ENCODE peak calls at places on chromosomes 5 and 9, in five cellular contexts. L, C, Q, D and S are unnamed samples.

GRCh38 chr5:674630-675011 is 18.5 kb downstream of the TPPP start:
- DNase-seq in L (no peak), C (no peak), Q (peak), D (no peak), S (no peak)

GRCh38 chr5:40570408-40571129 is 109.1 kb upstream of the PTGER4 start:
- DNase-seq in L (peak), C (peak), Q (no peak), D (no peak), S (no peak)

GRCh38 chr9:129773262-129774048 is 20.6 kb upstream of the PTGES start:
- DNase-seq in L (no peak), C (peak), Q (no peak), D (no peak), S (no peak)

GRCh38 chr5:155883966-155884555 is 442.9 kb upstream of the SGCD start:
- DNase-seq in L (no peak), C (no peak), Q (no peak), D (no peak), S (no peak)

GRCh38 chr9:89183146-89183545 is 4.5 kb upstream of the SHC3 start:
- DNase-seq in L (no peak), C (no peak), Q (no peak), D (no peak), S (no peak)

GRCh38 chr5:109563692-109564091 is 126.0 kb upstream of the MAN2A1 start:
- DNase-seq in L (no peak), C (no peak), Q (no peak), D (no peak), S (no peak)

GRCh38 chr9:35570709-35571108 is 34.4 kb upstream of the TESK1 start:
- DNase-seq in L (no peak), C (no peak), Q (no peak), D (peak), S (no peak)

GRCh38 chr5:102782245-102782872 is 27.3 kb downstream of the PAM start:
- DNase-seq in L (no peak), C (no peak), Q (no peak), D (no peak), S (no peak)

GRCh38 chr5:131495536-131496399 is 139.3 kb downstream of the RAPGEF6 start:
- DNase-seq in L (no peak), C (no peak), Q (no peak), D (no peak), S (no peak)

GRCh38 chr5:154081246-154081645 is 42.5 kb downstream of the MFAP3 start:
- DNase-seq in L (no peak), C (no peak), Q (no peak), D (no peak), S (no peak)

GRCh38 chr5:35308391-35308790 is 78.1 kb upstream of the PRLR start:
- DNase-seq in L (no peak), C (no peak), Q (no peak), D (no peak), S (no peak)

GRCh38 chr5:122311400-122311887 is 593 bp upstream of the SNCAIP start:
- DNase-seq in L (no peak), C (no peak), Q (peak), D (no peak), S (no peak)

GRCh38 chr9:114155967-114156294 is 594 bp downstream of the COL27A1 start:
- DNase-seq in L (peak), C (peak), Q (no peak), D (no peak), S (no peak)

GRCh38 chr9:124348831-124349230 is 66.4 kb downstream of the PSMB7 start:
- DNase-seq in L (no peak), C (no peak), Q (peak), D (no peak), S (no peak)

GRCh38 chr5:167699434-167699833 is 592.0 kb upstream of the WWC1 start:
- DNase-seq in L (peak), C (peak), Q (no peak), D (no peak), S (peak)

GRCh38 chr9:123044556-123044955 is 11.1 kb downstream of the GPR21 start:
- DNase-seq in L (peak), C (peak), Q (no peak), D (no peak), S (peak)

GRCh38 chr5:173924899-173925298 is 36.8 kb downstream of the CPEB4 start:
- DNase-seq in L (no peak), C (no peak), Q (no peak), D (no peak), S (no peak)

GRCh38 chr5:74938250-74938649 is 72.1 kb upstream of the FAM169A start:
- DNase-seq in L (no peak), C (no peak), Q (no peak), D (no peak), S (no peak)

GRCh38 chr9:698276-698675 is 143.2 kb upstream of the DMRT1 start:
- DNase-seq in L (peak), C (peak), Q (no peak), D (no peak), S (no peak)

GRCh38 chr9:4581861-4582565 is 80.1 kb upstream of the PLPP6 start:
- DNase-seq in L (no peak), C (no peak), Q (no peak), D (no peak), S (no peak)